ENCODE peak calls at places on chromosome 6, in four cellular contexts. B, A, K and R are unnamed samples.
A peak's percentile ranks its signal among the peaks of the same experiment; 100 is the strongest.

GRCh38 chr6:42338573-42339218 is 113.0 kb downstream of the TRERF1 start:
- DNase-seq in B (peak; percentile 100), A (peak; percentile 40), K (no peak), R (peak; percentile 88)

GRCh38 chr6:5478380-5478779 is 217.1 kb downstream of the FARS2 start:
- DNase-seq in B (no peak), A (no peak), K (no peak), R (no peak)

GRCh38 chr6:137122612-137123011 is 50.8 kb downstream of the IL22RA2 start:
- DNase-seq in B (no peak), A (no peak), K (no peak), R (no peak)

GRCh38 chr6:161496941-161497340 is 223.1 kb upstream of the AGPAT4 start:
- DNase-seq in B (no peak), A (no peak), K (no peak), R (no peak)

GRCh38 chr6:52352239-52353008 is 9.5 kb upstream of the PAQR8 start:
- DNase-seq in B (peak; percentile 98), A (peak; percentile 88), K (no peak), R (peak; percentile 86)

GRCh38 chr6:100886078-100886477 is 4.9 kb upstream of the ASCC3 start:
- DNase-seq in B (no peak), A (no peak), K (peak; percentile 35), R (peak; percentile 50)

GRCh38 chr6:47485491-47486135 is 8.0 kb downstream of the CD2AP start:
- DNase-seq in B (peak; percentile 8), A (no peak), K (no peak), R (no peak)

GRCh38 chr6:130847546-130847945 is 20.3 kb downstream of the SMLR1 start:
- DNase-seq in B (no peak), A (no peak), K (no peak), R (no peak)

GRCh38 chr6:90466191-90466940 is 120.5 kb downstream of the MAP3K7 start:
- DNase-seq in B (peak; percentile 20), A (no peak), K (no peak), R (no peak)

GRCh38 chr6:30703011-30703410 is 12.2 kb upstream of the NRM start:
- DNase-seq in B (no peak), A (no peak), K (no peak), R (no peak)

GRCh38 chr6:42756713-42757112 is 10.8 kb upstream of the TBCC start:
- DNase-seq in B (no peak), A (no peak), K (peak; percentile 35), R (no peak)